ENCODE peak calls at places on chromosome 18, in seven cellular contexts. K is uterus, N is heart right ventricle, S is astrocyte, V is colonic mucosa, U is A549, J is H9. T is an unnamed sample.

GRCh38 chr18:41075212-41075611 is 879.8 kb upstream of the PIK3C3 start:
- DNase-seq in K (no peak), N (no peak), S (peak; percentile 97), V (no peak), U (peak; percentile 1), J (no peak), T (peak; percentile 30)

GRCh38 chr18:63831080-63831788 is 56.0 kb downstream of the SERPINB7 start:
- DNase-seq in K (no peak), N (no peak), S (peak; percentile 84), V (no peak), U (no peak), J (no peak), T (peak; percentile 84)

GRCh38 chr18:24246143-24246542 is 107.3 kb downstream of the CABYR start:
- DNase-seq in K (no peak), N (no peak), S (no peak), V (no peak), U (no peak), J (no peak), T (peak; percentile 50)

GRCh38 chr18:46264255-46264654 is 160.1 kb downstream of the HAUS1 start:
- DNase-seq in K (no peak), N (no peak), S (no peak), V (no peak), U (peak; percentile 42), J (no peak), T (no peak)

GRCh38 chr18:49031511-49032188 is 80.9 kb upstream of the SMAD7 start:
- DNase-seq in K (no peak), N (no peak), S (no peak), V (peak; percentile 13), U (no peak), J (no peak), T (no peak)

GRCh38 chr18:62576858-62577512 is 54.2 kb downstream of the ZCCHC2 start:
- DNase-seq in K (no peak), N (no peak), S (no peak), V (no peak), U (no peak), J (no peak), T (peak; percentile 68)

GRCh38 chr18:77065221-77065981 is 67.2 kb downstream of the MBP start:
- DNase-seq in K (no peak), N (peak; percentile 38), S (peak; percentile 90), V (no peak), U (peak; percentile 87), J (no peak), T (peak; percentile 18)

GRCh38 chr18:5298156-5298852 is 2.8 kb upstream of the ZBTB14 start:
- DNase-seq in K (no peak), N (no peak), S (no peak), V (no peak), U (no peak), J (no peak), T (no peak)

GRCh38 chr18:68418226-68418868 is 296.6 kb downstream of the TMX3 start:
- DNase-seq in K (no peak), N (no peak), S (no peak), V (no peak), U (no peak), J (no peak), T (no peak)

DNA sequence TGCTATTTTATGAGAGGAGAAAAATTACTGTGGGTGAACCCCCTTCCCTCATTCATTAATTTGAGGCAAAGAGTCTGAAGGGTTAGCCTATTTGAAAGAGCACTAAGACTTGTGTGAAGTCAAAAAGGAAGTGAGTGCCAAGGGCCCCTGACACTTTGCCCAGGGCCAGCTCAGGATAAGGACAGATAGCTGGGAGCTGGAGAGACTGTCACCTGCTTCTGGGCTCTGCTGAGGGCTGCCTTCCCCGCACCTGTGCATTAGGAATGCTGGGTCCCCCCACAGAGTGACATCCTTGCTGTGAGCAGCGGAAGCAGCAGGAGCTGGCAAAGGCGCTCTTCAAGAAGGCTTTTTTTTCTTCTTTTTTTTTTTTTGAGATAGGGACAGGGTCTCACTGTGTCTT is 148.4 kb downstream of the AQP4 start:
- DNase-seq in K (no peak), N (no peak), S (no peak), V (no peak), U (no peak), J (peak; percentile 55), T (no peak)
- H3K4me1 ChIP-seq in K (no peaks in the 10 kb centered on the region), N (no peaks in the 10 kb centered on the region), S (no peaks in the 10 kb centered on the region), V (no peaks in the 10 kb centered on the region), U (no peaks in the 10 kb centered on the region), J (peaks cover 2% of the 10 kb centered on the region), T (peaks cover 7% of the 10 kb centered on the region)

GRCh38 chr18:7824970-7825369 is 257.9 kb downstream of the PTPRM start:
- DNase-seq in K (no peak), N (peak; percentile 52), S (no peak), V (no peak), U (no peak), J (no peak), T (no peak)

GRCh38 chr18:7817596-7817995 is 250.5 kb downstream of the PTPRM start:
- DNase-seq in K (peak; percentile 27), N (no peak), S (no peak), V (no peak), U (no peak), J (no peak), T (no peak)

GRCh38 chr18:7821784-7822183 is 254.7 kb downstream of the PTPRM start:
- DNase-seq in K (no peak), N (no peak), S (no peak), V (no peak), U (no peak), J (no peak), T (no peak)

DNA sequence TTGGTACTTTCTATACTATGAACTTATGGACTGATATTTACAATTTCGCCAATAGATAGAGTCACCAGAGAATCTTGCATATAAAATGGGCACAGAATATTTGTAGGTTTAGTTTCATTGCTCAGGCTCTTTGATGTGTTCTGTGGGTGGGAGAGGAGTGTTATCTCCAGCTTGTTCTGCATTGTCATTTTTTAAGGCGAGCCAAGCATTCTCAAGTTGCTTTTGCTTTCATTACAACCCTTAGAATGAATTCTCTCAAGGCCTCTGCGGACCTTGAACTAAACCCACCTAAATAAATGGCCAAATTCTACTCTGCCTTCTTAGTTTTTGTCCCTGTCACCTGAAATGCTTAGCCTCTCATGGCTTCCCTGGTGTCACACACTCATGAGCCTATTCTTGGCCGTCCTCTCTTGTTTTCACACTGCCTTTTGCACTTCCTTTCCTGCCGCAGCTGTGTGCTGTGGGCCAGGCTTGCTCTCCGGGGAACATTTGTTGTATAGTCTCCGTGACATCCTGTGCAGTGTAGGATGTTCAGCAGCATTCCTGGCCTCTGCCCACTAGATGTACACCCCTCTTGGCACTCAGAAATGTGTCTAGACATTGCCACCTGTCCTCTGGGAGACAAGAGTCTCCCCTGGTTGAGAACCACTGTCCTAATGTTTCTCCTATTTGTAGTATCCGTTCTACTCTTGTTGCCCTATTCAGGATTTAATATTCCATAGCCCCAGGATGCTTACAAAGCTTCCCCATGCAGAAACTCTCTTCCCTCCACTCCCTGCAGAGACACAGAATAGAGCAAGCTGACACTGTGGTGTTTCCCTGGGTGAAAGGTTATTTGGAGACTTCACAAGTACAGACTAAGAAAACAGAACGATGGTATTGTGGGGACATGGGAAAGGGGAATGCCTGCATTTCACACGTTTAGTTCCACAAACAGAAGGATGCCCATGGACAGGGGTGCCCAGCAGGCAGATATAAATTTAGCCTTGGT is 255.6 kb downstream of the PTPRM start:
- DNase-seq in K (no peak), N (peak; percentile 18), S (peak; percentile 26), V (no peak), U (no peak), J (no peak), T (peak; percentile 56)
- TF ChIP-seq CTCF in K (no peak), N (no peak), S (no peak), V (no peak), U (no peak), J (no peak), T (no peak)

DNA sequence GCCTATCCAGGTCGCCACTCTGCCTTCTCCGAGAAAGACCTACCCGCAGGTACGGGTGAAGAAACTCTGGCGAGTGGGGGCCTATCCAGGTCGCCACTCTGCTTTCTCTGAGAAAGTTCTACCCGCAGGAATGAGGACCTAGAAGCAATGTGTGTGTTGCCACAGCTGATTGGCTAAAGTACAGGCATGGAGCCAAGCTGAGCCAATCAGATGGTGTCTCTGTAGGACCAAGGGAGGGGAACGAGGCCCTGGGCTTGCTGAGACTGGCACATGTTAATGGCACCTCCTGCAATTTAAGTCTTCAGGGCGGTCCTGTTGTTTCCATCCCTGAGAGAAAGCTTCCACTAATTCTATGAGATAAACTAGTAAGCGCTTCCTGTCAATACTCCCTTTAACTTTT is 82.3 kb downstream of the KCTD1 start:
- DNase-seq in K (no peak), N (no peak), S (no peak), V (no peak), U (no peak), J (no peak), T (no peak)
- H3K4me1 ChIP-seq in K (no peaks in the 10 kb centered on the region), N (peaks cover 22% of the 10 kb centered on the region), S (peaks cover 10% of the 10 kb centered on the region), V (no peaks in the 10 kb centered on the region), U (peaks cover 50% of the 10 kb centered on the region), J (no peaks in the 10 kb centered on the region), T (peaks cover 19% of the 10 kb centered on the region)

DNA sequence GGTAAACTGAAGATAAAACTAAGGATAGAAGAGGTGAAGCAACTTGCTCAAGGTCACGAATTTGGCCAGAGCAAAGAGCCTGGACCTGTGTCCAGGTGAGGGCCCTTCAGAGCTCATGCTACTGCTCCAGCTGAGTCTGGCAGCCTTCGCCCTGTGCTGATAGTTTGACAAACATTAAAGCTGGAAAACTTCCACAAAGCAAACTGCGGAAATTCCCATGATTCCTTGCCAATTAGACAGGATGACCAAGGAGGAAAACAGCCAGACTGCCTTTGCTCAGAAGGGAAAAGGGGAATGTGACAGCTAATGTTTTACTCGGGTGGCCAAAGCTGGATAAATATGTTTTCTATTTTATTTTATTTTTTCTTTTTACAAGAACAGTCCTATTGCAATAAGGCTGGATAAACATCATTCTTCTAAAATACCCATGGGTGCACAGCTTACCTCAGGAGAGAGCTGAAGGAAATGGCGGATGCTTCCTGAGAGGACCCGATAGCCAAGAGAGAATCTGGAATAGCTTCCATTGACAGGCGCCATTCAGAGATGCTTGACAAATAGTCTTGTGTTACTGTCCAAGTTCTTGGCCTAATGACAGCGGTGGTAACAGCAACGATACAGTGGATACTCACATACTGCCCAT is 5.3 kb upstream of the CTAGE1 start:
- DNase-seq in K (no peak), N (peak; percentile 22), S (peak; percentile 73), V (peak; percentile 32), U (no peak), J (no peak), T (no peak)
- TF ChIP-seq CTCF in K (no peak), N (no peak), S (no peak), V (no peak), U (no peak), J (no peak), T (no peak)

DNA sequence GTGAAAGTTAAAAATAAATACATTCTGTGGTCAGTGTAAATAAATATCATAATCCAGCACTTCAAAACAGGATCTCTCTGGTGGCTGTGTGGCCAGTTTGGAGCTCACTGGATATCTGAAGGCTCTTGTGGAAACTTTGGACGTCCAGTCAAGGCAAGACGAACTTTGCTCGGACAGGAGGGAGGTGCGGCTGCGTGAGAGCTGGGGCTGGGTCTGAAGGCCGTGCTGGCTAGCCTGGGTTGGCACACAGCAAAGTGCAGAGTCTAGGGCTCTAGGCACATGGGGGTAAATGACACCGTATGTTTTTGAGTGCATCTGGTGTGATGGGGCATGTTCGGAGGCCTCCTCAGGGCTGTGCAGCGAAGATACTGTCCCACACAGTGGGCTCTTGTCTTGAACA is 78.9 kb upstream of the TXNDC2 start:
- DNase-seq in K (no peak), N (no peak), S (no peak), V (no peak), U (no peak), J (no peak), T (no peak)
- H3K4me1 ChIP-seq in K (peaks cover 8% of the 10 kb centered on the region), N (peaks cover 63% of the 10 kb centered on the region), S (peaks cover 33% of the 10 kb centered on the region), V (no peaks in the 10 kb centered on the region), U (peaks cover 51% of the 10 kb centered on the region), J (peaks cover 10% of the 10 kb centered on the region), T (no peaks in the 10 kb centered on the region)